ENCODE peak calls at places on chromosomes 4 and X, in nine cellular contexts. D is K562, I is heart left ventricle, H is IMR-90, W is HCT116, O is breast epithelium, Z is right lobe of liver, J is testis, Q is thyroid gland. V is an unnamed sample.

GRCh38 chr4:138892483-138893386 is 122.8 kb upstream of the NOCT start:
- DNase-seq in W (no peak), D (no peak), I (no peak), Q (no peak), O (no peak), Z (no peak), J (no peak), H (peak), V (no peak)

GRCh38 chr4:22014222-22014741 is 65.7 kb upstream of the KCNIP4 start:
- DNase-seq in O (no peak), I (no peak), Q (no peak), J (no peak), W (no peak), Z (no peak), H (no peak), D (no peak), V (no peak)

GRCh38 chr4:46931981-46932380 is 22.9 kb upstream of the COX7B2 start:
- DNase-seq in J (peak), D (no peak), I (peak), Z (no peak), O (no peak), H (peak), Q (no peak), W (no peak), V (no peak)

GRCh38 chrX:44314259-44314734 is 29.2 kb downstream of the EFHC2 start:
- DNase-seq in O (no peak), J (no peak), W (no peak), Z (no peak), H (peak), I (peak), Q (no peak), D (peak), V (no peak)

GRCh38 chr4:2809610-2810180 is 16.8 kb downstream of the SH3BP2 start:
- DNase-seq in Q (peak), I (no peak), D (no peak), W (no peak), H (no peak), O (no peak), J (no peak), Z (peak), V (no peak)

GRCh38 chrX:46461653-46462191 is 83.5 kb downstream of the ZNF674 start:
- DNase-seq in W (no peak), J (no peak), Z (no peak), Q (no peak), H (no peak), I (no peak), O (no peak), D (no peak), V (no peak)

GRCh38 chr4:165803005-165803404 is 70.0 kb upstream of the TLL1 start:
- DNase-seq in I (no peak), H (no peak), D (no peak), Z (no peak), O (no peak), W (no peak), J (no peak), Q (no peak), V (no peak)

GRCh38 chr4:54498661-54499111 is 159.1 kb upstream of the KIT start:
- DNase-seq in D (no peak), O (no peak), W (no peak), Z (no peak), H (peak), J (no peak), I (no peak), Q (no peak), V (peak)

GRCh38 chr4:140149851-140150635 is 3.9 kb downstream of the MAML3 start:
- DNase-seq in J (peak), I (peak), H (peak), O (peak), Q (peak), D (peak), Z (peak), W (peak), V (no peak)

GRCh38 chr4:173436149-173436579 is 37.2 kb upstream of the SCRG1 start:
- DNase-seq in I (no peak), J (no peak), O (no peak), H (peak), Z (no peak), Q (no peak), D (no peak), W (no peak), V (no peak)

GRCh38 chrX:19595036-19595435 is 79.7 kb upstream of the MAP3K15 start:
- DNase-seq in J (peak), W (no peak), Z (no peak), O (no peak), D (no peak), H (no peak), I (peak), Q (no peak), V (no peak)

GRCh38 chr4:36532670-36533373 is 251.4 kb downstream of the DTHD1 start:
- DNase-seq in Q (no peak), H (no peak), O (no peak), W (no peak), D (no peak), J (no peak), I (no peak), Z (no peak), V (no peak)

GRCh38 chrX:130680164-130681035 is 222.6 kb downstream of the ENOX2 start:
- DNase-seq in H (peak), O (no peak), W (no peak), J (peak), Q (peak), D (no peak), I (no peak), Z (no peak), V (no peak)

GRCh38 chr4:66911898-66912297 is 633.4 kb downstream of the CENPC start:
- DNase-seq in O (no peak), J (no peak), W (no peak), Q (no peak), H (no peak), D (no peak), I (no peak), Z (no peak), V (no peak)

GRCh38 chr4:79585834-79586233 is 177.8 kb upstream of the GK2 start:
- DNase-seq in H (no peak), I (no peak), W (no peak), J (no peak), Z (no peak), O (no peak), Q (no peak), D (no peak), V (no peak)

DNA sequence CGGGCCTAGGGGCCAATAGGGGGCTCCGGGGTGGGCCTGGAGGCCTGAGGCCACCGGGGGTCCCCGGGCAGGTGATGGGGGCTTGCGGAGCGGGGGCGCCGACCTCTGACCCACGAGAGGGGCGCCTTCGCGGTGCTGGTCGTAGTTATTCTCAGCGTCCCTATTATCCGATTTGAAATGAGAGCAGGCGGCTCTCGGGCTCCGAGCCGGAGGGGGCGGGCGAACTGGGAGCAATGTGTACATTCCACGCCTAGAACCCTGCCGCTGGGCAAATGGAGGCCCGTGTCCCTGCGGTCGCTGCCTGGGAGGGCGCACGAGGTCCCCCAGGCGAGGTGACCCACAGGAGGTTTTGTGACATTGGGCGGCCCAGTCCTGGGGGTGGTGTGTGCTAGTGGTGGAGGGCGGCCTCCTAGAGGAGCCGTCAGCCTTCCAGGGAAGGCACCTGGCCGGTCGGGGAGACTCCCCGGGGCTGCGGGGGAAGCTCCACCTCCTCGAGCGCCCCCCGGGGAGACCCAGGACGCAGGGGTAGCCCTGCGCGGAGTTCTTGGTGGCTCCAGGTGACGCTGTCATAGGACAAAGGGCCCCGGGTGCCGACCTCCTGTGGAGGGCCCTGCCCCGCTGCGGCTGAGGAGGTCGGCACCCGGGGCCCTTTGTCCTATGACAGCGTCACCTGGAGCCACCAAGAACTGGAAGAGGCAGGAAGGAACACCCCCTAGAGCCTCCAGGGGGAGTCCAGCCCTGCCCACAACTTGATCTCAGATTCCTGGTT is 102.6 kb upstream of the PRKX start:
- DNase-seq in H (peak), W (peak), Z (peak), O (peak), D (peak), Q (peak), J (peak), I (peak), V (no peak)
- TF ChIP-seq POLR2A in H (peak), W (no peak), Z (peak), O (no peak), D (peak), Q (no peak), J (no peak), I (no peak), V (no peak)

GRCh38 chr4:16862688-16863087 is 35.8 kb downstream of the LDB2 start:
- DNase-seq in Q (no peak), Z (peak), O (no peak), I (peak), H (peak), J (no peak), D (no peak), W (no peak), V (no peak)
- TF ChIP-seq POLR2A in Q (no peak), Z (no peak), O (no peak), I (no peak), H (no peak), J (no peak), D (no peak), W (no peak), V (no peak)

GRCh38 chrX:153611298-153612095 is 12.6 kb upstream of the CCNQ start:
- DNase-seq in D (no peak), H (no peak), W (no peak), I (no peak), J (no peak), Q (no peak), Z (no peak), O (no peak), V (no peak)
- TF ChIP-seq POLR2A in D (no peak), H (no peak), W (no peak), I (no peak), J (no peak), Q (no peak), Z (no peak), O (no peak), V (no peak)

GRCh38 chr4:185813133-185813532 is 1.1 kb upstream of the SORBS2 start:
- DNase-seq in D (no peak), I (no peak), Z (no peak), W (no peak), J (no peak), O (no peak), H (no peak), Q (no peak), V (no peak)

GRCh38 chr4:185810746-185811508 is 1.1 kb downstream of the SORBS2 start:
- DNase-seq in H (no peak), I (no peak), Q (no peak), D (no peak), J (no peak), W (no peak), O (no peak), Z (no peak), V (no peak)

GRCh38 chr4:185817403-185817818 is 5.4 kb upstream of the SORBS2 start:
- DNase-seq in H (no peak), O (no peak), Q (peak), I (peak), Z (peak), J (no peak), W (no peak), D (no peak), V (no peak)

GRCh38 chr4:185809517-185810071 is 2.4 kb downstream of the SORBS2 start:
- DNase-seq in H (no peak), Q (peak), Z (no peak), O (no peak), W (no peak), D (no peak), I (no peak), J (no peak), V (no peak)

GRCh38 chr4:185811509-185812364 is at the start of gene SORBS2:
- DNase-seq in O (peak), Z (peak), J (peak), W (no peak), Q (peak), H (peak), D (no peak), I (no peak), V (no peak)
- TF ChIP-seq POLR2A in O (no peak), Z (peak), J (no peak), W (no peak), Q (peak), H (no peak), D (no peak), I (peak), V (no peak)

GRCh38 chrX:48597353-48598264 is at the start of gene WDR13:
- DNase-seq in Q (peak), H (peak), Z (peak), D (peak), W (peak), I (peak), O (peak), J (peak), V (peak)
- TF ChIP-seq POLR2A in Q (peak), H (peak), Z (peak), D (peak), W (peak), I (peak), O (no peak), J (no peak), V (peak)

DNA sequence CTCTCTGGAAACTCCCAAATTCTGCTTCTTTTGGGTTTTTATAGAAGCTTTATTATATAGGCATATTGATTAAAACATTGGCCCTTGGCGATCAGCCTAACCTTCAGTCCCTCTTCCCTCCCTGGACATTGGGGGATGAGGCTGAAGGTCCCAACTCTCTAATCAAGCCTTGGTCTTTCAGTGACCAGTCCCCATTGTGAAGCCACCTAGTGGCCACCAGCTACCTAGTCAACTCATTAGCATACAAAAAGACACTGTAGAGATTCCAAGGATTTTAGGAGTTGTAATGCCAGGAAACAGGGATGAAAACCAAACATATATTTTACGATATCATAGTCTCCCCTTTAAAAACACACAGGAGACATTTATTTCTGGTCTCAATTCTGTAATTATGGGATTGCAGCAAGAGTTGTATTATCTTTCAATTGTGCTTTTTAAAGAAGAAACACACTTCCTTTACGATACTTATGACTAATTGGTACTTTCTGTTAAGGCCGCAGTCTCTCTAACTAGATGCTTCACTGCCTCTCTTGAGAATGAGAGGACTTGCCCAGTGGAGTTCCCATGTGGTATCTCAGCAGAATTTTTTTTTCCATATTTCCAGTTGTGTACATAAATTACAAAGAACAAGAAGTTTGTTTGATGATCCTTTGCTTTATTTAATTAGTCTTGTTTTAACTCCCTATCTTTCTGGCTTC is 58.2 kb downstream of the WDR17 start:
- DNase-seq in J (peak), Z (peak), Q (peak), D (peak), O (no peak), I (peak), W (peak), H (no peak), V (peak)
- TF ChIP-seq POLR2A in J (no peak), Z (no peak), Q (no peak), D (no peak), O (no peak), I (no peak), W (no peak), H (no peak), V (no peak)

GRCh38 chrX:78387364-78387763 is 60.0 kb upstream of the CYSLTR1 start:
- DNase-seq in I (no peak), J (no peak), O (no peak), W (no peak), Q (no peak), D (no peak), Z (no peak), H (no peak), V (no peak)
- TF ChIP-seq POLR2A in I (no peak), J (no peak), O (no peak), W (no peak), Q (no peak), D (no peak), Z (no peak), H (no peak), V (no peak)

GRCh38 chr4:121796283-121796682 is 4.8 kb upstream of the EXOSC9 start:
- DNase-seq in Q (no peak), H (no peak), J (no peak), O (no peak), W (no peak), Z (no peak), I (no peak), D (no peak), V (no peak)
- TF ChIP-seq POLR2A in Q (no peak), H (no peak), J (no peak), O (no peak), W (no peak), Z (no peak), I (no peak), D (no peak), V (no peak)

GRCh38 chr4:155478336-155478825 is 101.6 kb upstream of the MAP9 start:
- DNase-seq in Q (no peak), I (no peak), Z (no peak), D (no peak), J (no peak), O (no peak), W (no peak), H (peak), V (no peak)

GRCh38 chr4:155481150-155481549 is 104.4 kb upstream of the MAP9 start:
- DNase-seq in H (no peak), I (no peak), W (no peak), O (no peak), Z (no peak), J (no peak), D (no peak), Q (no peak), V (no peak)
- TF ChIP-seq POLR2A in H (no peak), I (no peak), W (no peak), O (no peak), Z (no peak), J (no peak), D (no peak), Q (no peak), V (no peak)

GRCh38 chr4:56435001-56435747 is at the start of gene PPAT:
- DNase-seq in W (peak), Z (peak), O (peak), H (peak), I (peak), Q (peak), D (peak), J (peak), V (peak)
- TF ChIP-seq POLR2A in W (peak), Z (peak), O (no peak), H (no peak), I (peak), Q (no peak), D (peak), J (no peak), V (peak)